ENCODE peak calls at places on chromosomes 6 and 20, in five cellular contexts. N, O, J, P and F are unnamed samples. For H3K36me3, the result is how much of the 10 kb centered on the place peaks cover.

GRCh38 chr6:145904391-145904790 is 59.8 kb downstream of the SHPRH start:
- DNase-seq in O (no peak), J (no peak), N (no peak), P (no peak), F (no peak)

GRCh38 chr6:17165383-17165782 is 63.5 kb downstream of the STMND1 start:
- DNase-seq in P (no peak), J (no peak), N (no peak), O (no peak), F (no peak)

GRCh38 chr6:40569162-40569920 is 17.8 kb downstream of the LRFN2 start:
- DNase-seq in O (no peak), P (no peak), J (peak), N (no peak), F (no peak)

GRCh38 chr6:37473364-37474095 is 26.2 kb downstream of the CCDC167 start:
- DNase-seq in P (peak), O (peak), N (no peak), J (no peak), F (no peak)

GRCh38 chr20:38658879-38659612 is 57.4 kb downstream of the ARHGAP40 start:
- DNase-seq in O (no peak), P (no peak), N (no peak), J (peak), F (no peak)

GRCh38 chr20:300345-300744 is 3.0 kb downstream of the ZCCHC3 start:
- DNase-seq in J (peak), N (no peak), P (no peak), O (no peak), F (no peak)

GRCh38 chr6:54846857-54847721 is 518 bp downstream of the FAM83B start:
- DNase-seq in O (no peak), P (no peak), J (peak), N (no peak), F (no peak)

GRCh38 chr6:37265876-37266275 is 7.9 kb upstream of the TMEM217 start:
- DNase-seq in O (no peak), P (no peak), J (peak), N (no peak), F (no peak)

GRCh38 chr20:15675813-15676484 is 897.3 kb downstream of the KIF16B start:
- DNase-seq in P (no peak), J (no peak), N (no peak), O (no peak), F (no peak)

GRCh38 chr6:43009124-43009523 is 4.6 kb downstream of the MEA1 start:
- DNase-seq in N (no peak), J (peak), P (peak), O (no peak), F (no peak)

GRCh38 chr6:37623666-37624065 is 74.0 kb downstream of the MDGA1 start:
- DNase-seq in P (no peak), J (no peak), N (no peak), O (no peak), F (no peak)

GRCh38 chr20:9889270-9889981 is 50.5 kb upstream of the PAK5 start:
- DNase-seq in P (no peak), J (no peak), O (no peak), N (no peak), F (no peak)

GRCh38 chr20:4167261-4168004 is 152.1 kb upstream of the RNF24 start:
- DNase-seq in O (no peak), J (no peak), P (no peak), N (no peak), F (no peak)

GRCh38 chr20:58698741-58699141 is 6.1 kb downstream of the NPEPL1 start:
- DNase-seq in P (no peak), O (no peak), J (no peak), N (peak), F (no peak)

GRCh38 chr6:135423649-135424128 is 73.9 kb downstream of the AHI1 start:
- DNase-seq in N (no peak), P (peak), J (peak), O (no peak), F (peak)

GRCh38 chr20:33516882-33517281 is 27.0 kb downstream of the CBFA2T2 start:
- DNase-seq in N (no peak), J (peak), P (no peak), O (no peak), F (no peak)

GRCh38 chr6:35017461-35018183 is 123.5 kb downstream of the TCP11 start:
- DNase-seq in O (peak), N (peak), P (peak), J (no peak), F (no peak)

GRCh38 chr6:16759646-16760535 is 1.4 kb downstream of the ATXN1 start:
- DNase-seq in O (peak), N (peak), J (peak), P (peak), F (peak)

GRCh38 chr6:143538374-143538773 is 26.9 kb upstream of the FUCA2 start:
- DNase-seq in O (no peak), J (no peak), P (no peak), N (no peak), F (no peak)

GRCh38 chr20:37421060-37421639 is 75.2 kb downstream of the SRC start:
- DNase-seq in J (no peak), O (peak), N (no peak), P (no peak), F (no peak)

GRCh38 chr6:137297887-137298286 is 78.7 kb upstream of the IFNGR1 start:
- DNase-seq in P (no peak), O (no peak), N (no peak), J (peak), F (no peak)

GRCh38 chr20:15119852-15120251 is 782.4 kb upstream of the FLRT3 start:
- DNase-seq in P (no peak), O (no peak), N (no peak), J (no peak), F (no peak)

GRCh38 chr6:78484181-78485064 is 382.9 kb upstream of the IRAK1BP1 start:
- DNase-seq in J (no peak), P (no peak), N (no peak), O (no peak), F (no peak)

GRCh38 chr6:82818727-82819126 is 246.9 kb downstream of the UBE3D start:
- DNase-seq in J (no peak), O (no peak), N (no peak), P (no peak), F (no peak)

GRCh38 chr6:33926451-33926850 is 122.6 kb upstream of the MLN start:
- DNase-seq in O (no peak), P (no peak), J (peak), N (no peak), F (no peak)

GRCh38 chr6:6008648-6009421 is 2.1 kb upstream of the NRN1 start:
- DNase-seq in O (peak), P (peak), J (peak), N (peak), F (no peak)

GRCh38 chr6:6685249-6685667 is 96.7 kb downstream of the LY86 start:
- DNase-seq in P (no peak), O (no peak), J (no peak), N (no peak), F (no peak)

GRCh38 chr20:59042796-59043621 is 423 bp upstream of the PRELID3B start:
- DNase-seq in J (peak), P (peak), O (peak), N (peak), F (peak)

GRCh38 chr6:43771210-43771857 is 1.3 kb downstream of the VEGFA start:
- DNase-seq in O (peak), P (peak), J (peak), N (peak), F (peak)

GRCh38 chr6:9606435-9607134 is 808.3 kb downstream of the TFAP2A start:
- DNase-seq in J (peak), O (no peak), P (no peak), N (no peak), F (no peak)

GRCh38 chr6:26019261-26019845 is 56.8 kb downstream of the TRIM38 start:
- DNase-seq in O (no peak), N (no peak), J (no peak), P (no peak), F (no peak)

GRCh38 chr20:7497985-7498384 is 442.3 kb downstream of the HAO1 start:
- DNase-seq in J (peak), P (no peak), N (no peak), O (no peak), F (no peak)

GRCh38 chr6:142387997-142388815 is 86.4 kb downstream of the ADGRG6 start:
- DNase-seq in P (no peak), N (no peak), J (peak), O (no peak), F (no peak)

GRCh38 chr20:40942775-40943174 is 85.8 kb upstream of the TOP1 start:
- DNase-seq in J (no peak), P (no peak), O (no peak), N (no peak), F (no peak)

GRCh38 chr6:27547157-27548075 is 74.5 kb upstream of the ZNF184 start:
- DNase-seq in O (no peak), N (no peak), P (no peak), J (peak), F (no peak)

GRCh38 chr6:130935978-130936377 is 108.8 kb downstream of the SMLR1 start:
- DNase-seq in J (no peak), O (no peak), N (no peak), P (no peak), F (no peak)

GRCh38 chr6:123913858-123914257 is 110.2 kb downstream of the NKAIN2 start:
- DNase-seq in P (no peak), J (no peak), N (no peak), O (no peak), F (no peak)

DNA sequence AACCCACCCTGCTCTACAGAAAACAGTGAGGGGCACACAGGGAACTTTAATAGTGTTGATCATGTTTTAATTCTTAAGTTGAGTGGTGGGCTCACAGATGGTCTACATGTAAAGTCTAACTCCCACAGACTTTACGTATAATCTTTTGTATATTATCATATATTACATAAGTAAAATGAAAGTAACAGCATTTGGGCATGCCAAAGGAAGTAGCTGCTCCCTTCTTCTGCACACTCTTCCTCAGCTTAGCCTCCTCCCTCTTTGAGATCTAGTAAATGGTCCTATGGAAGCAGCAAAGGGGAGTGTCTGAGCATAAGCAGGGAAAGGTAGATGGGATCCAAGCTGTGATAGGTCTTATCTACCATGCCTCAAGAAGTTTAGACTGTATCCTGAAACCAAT is 11.2 kb downstream of the MED20 start:
- DNase-seq in O (no peak), P (no peak), N (no peak), J (no peak), F (no peak)
- H3K36me3 ChIP-seq in O (half or more), P (half or more), N (under half), J (under half), F (under half)

GRCh38 chr20:44637490-44638372 is 13.8 kb downstream of the ADA start:
- DNase-seq in P (peak), O (peak), N (peak), J (no peak), F (no peak)
- H3K36me3 ChIP-seq in P (under half), O (under half), N (under half), J (under half), F (under half)

DNA sequence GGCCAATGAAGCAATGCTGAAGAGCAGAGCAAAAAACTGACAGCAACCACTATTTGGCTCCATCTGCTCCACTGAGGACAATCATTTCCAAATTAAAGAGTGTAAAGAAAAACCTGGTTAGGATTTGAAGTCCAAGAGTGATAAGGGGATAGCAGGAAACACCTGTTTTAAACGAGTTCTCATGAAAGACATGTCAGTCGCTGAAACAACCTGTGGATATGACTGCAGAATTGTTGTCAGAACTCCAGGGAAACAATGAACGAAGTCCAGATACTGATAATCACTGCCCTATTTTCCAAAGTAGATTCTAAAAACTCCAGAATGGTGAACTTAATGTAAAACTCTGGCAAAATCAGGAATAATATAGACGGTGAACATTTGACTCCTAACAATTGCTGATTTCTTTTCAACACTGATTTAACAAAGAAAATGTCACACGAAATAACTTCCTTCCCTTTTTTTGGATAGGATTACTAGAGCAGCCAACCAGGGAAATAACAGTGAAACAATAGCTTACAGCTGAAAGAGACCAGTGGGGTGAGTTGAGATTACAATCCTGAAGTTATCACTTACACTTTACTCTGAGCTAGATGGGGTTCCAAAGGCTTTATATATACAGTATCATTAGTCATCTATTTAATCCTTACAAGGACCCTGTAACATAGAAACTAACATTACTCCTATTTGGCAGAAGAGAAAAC is 83.7 kb downstream of the ELOVL5 start:
- DNase-seq in P (no peak), J (no peak), O (no peak), N (no peak), F (no peak)
- H3K36me3 ChIP-seq in P (half or more), J (under half), O (half or more), N (under half), F (half or more)

GRCh38 chr6:20468179-20468578 is 66.1 kb upstream of the CDKAL1 start:
- DNase-seq in J (no peak), O (no peak), N (no peak), P (no peak), F (no peak)
- H3K36me3 ChIP-seq in J (under half), O (under half), N (under half), P (under half), F (under half)

GRCh38 chr6:24902782-24903181 is 33.0 kb downstream of the RIPOR2 start:
- DNase-seq in P (no peak), N (no peak), J (no peak), O (no peak), F (no peak)
- H3K36me3 ChIP-seq in P (under half), N (under half), J (under half), O (under half), F (under half)

GRCh38 chr20:47326718-47327137 is 29.8 kb downstream of the ZMYND8 start:
- DNase-seq in P (no peak), J (no peak), O (no peak), N (no peak), F (no peak)
- H3K36me3 ChIP-seq in P (under half), J (under half), O (under half), N (under half), F (under half)

DNA sequence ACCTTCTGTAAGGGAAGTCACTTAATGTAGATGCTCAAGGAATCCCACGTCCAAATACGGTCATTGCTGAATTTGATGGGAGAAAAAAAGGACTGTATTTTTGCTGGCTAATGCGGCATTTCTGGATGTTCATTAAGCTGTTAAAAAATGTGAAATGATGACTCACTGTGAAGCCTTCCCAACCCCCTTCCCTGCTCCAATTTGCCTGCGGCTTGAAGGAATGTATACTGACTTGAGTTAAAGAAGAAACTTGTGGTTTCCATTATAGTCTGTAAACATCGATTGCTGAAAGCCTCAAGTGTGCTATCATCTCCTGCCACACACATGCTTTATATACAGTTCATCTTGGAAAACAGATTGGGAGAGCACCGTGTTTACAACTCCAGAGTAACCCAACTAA is 249.1 kb upstream of the JAG1 start:
- DNase-seq in N (no peak), P (no peak), O (no peak), J (peak), F (no peak)
- H3K36me3 ChIP-seq in N (under half), P (under half), O (under half), J (under half), F (under half)

GRCh38 chr6:129481706-129482105 is 228.3 kb downstream of the ARHGAP18 start:
- DNase-seq in P (no peak), J (no peak), N (no peak), O (no peak), F (no peak)
- H3K36me3 ChIP-seq in P (half or more), J (under half), N (under half), O (half or more), F (under half)

GRCh38 chr20:63864978-63865640 is at the start of gene TPD52L2:
- DNase-seq in J (peak), N (peak), P (peak), O (peak), F (peak)
- H3K36me3 ChIP-seq in J (under half), N (under half), P (under half), O (under half), F (under half)

DNA sequence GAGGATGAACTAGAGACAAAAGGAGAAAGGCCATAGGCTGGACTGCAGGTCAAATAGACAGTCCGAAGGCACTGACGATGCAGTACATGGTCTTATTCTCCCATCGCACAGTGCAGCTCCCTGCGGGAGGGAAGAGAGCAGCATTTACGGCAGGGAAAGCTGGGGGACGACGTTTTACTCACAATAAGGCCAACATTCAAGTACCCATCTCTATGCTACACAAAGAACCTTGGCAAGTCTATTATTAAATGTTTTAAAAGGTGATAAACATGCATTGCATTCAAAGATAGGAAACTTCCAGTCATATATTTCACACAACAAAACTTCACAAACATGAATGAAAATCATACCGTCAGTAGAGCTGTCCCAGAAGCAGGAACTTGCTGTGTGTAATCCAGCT is 7.8 kb downstream of the DYNLT1 start:
- DNase-seq in O (no peak), P (no peak), J (no peak), N (no peak), F (no peak)
- H3K36me3 ChIP-seq in O (half or more), P (half or more), J (under half), N (under half), F (under half)